ENCODE peak calls at places on chromosomes 3 and 15, in nine cellular contexts. D, T, F, I, R, H, J, N and C are unnamed samples.

GRCh38 chr15:88257311-88257901 is 867 bp upstream of the NTRK3 start:
- DNase-seq in D (no peak), T (no peak), F (no peak), I (no peak), R (no peak), H (peak), J (peak), N (no peak), C (no peak)

GRCh38 chr3:174439621-174440349 is 419.3 kb upstream of the NAALADL2 start:
- DNase-seq in D (peak), T (no peak), F (peak), I (peak), R (peak), H (no peak), J (peak), N (no peak), C (peak)

GRCh38 chr15:61759639-61760038 is 300.6 kb downstream of the VPS13C start:
- DNase-seq in D (no peak), T (no peak), F (no peak), I (no peak), R (no peak), H (no peak), J (no peak), N (no peak), C (no peak)

GRCh38 chr15:58597943-58598828 is 151.3 kb downstream of the ADAM10 start:
- DNase-seq in D (no peak), T (no peak), F (no peak), I (no peak), R (no peak), H (peak), J (no peak), N (no peak), C (no peak)

GRCh38 chr3:75294124-75294523 is 370.0 kb upstream of the FRG2C start:
- DNase-seq in D (peak), T (no peak), F (no peak), I (peak), R (peak), H (peak), J (peak), N (no peak), C (no peak)

GRCh38 chr3:114550155-114550554 is 256.3 kb downstream of the TIGIT start:
- DNase-seq in D (peak), T (no peak), F (no peak), I (no peak), R (no peak), H (no peak), J (peak), N (no peak), C (no peak)

GRCh38 chr3:111412656-111413055 is 129.3 kb upstream of the CD96 start:
- DNase-seq in D (no peak), T (no peak), F (no peak), I (no peak), R (no peak), H (no peak), J (no peak), N (no peak), C (no peak)

GRCh38 chr15:78162038-78162437 is 12.9 kb downstream of the IDH3A start:
- DNase-seq in D (no peak), T (peak), F (no peak), I (no peak), R (no peak), H (no peak), J (no peak), N (no peak), C (no peak)

GRCh38 chr3:56921573-56922571 is 120.1 kb upstream of the ARHGEF3 start:
- DNase-seq in D (no peak), T (no peak), F (no peak), I (no peak), R (no peak), H (no peak), J (peak), N (no peak), C (no peak)

GRCh38 chr3:66378256-66378655 is 122.6 kb downstream of the LRIG1 start:
- DNase-seq in D (peak), T (no peak), F (peak), I (no peak), R (no peak), H (peak), J (no peak), N (no peak), C (no peak)

GRCh38 chr3:51706021-51706485 is 815 bp upstream of the GRM2 start:
- DNase-seq in D (no peak), T (no peak), F (no peak), I (no peak), R (no peak), H (no peak), J (no peak), N (peak), C (no peak)

GRCh38 chr3:43707998-43708397 is 17.3 kb downstream of the ABHD5 start:
- DNase-seq in D (peak), T (no peak), F (peak), I (no peak), R (no peak), H (no peak), J (peak), N (no peak), C (no peak)

GRCh38 chr15:57586661-57587404 is 4.9 kb upstream of the MYZAP start:
- DNase-seq in D (no peak), T (no peak), F (no peak), I (no peak), R (no peak), H (no peak), J (no peak), N (no peak), C (no peak)

GRCh38 chr3:82157952-82158351 is 396.5 kb upstream of the GBE1 start:
- DNase-seq in D (peak), T (no peak), F (peak), I (no peak), R (no peak), H (no peak), J (peak), N (peak), C (no peak)

GRCh38 chr3:150765949-150766720 is 3.2 kb upstream of the SIAH2 start:
- DNase-seq in D (no peak), T (no peak), F (no peak), I (no peak), R (no peak), H (no peak), J (peak), N (no peak), C (no peak)

GRCh38 chr3:71779674-71780377 is 5.1 kb downstream of the PROK2 start:
- DNase-seq in D (no peak), T (no peak), F (no peak), I (no peak), R (no peak), H (no peak), J (no peak), N (no peak), C (no peak)

GRCh38 chr15:33395376-33395775 is 84.6 kb downstream of the RYR3 start:
- DNase-seq in D (no peak), T (no peak), F (no peak), I (no peak), R (no peak), H (no peak), J (no peak), N (no peak), C (no peak)
- TF ChIP-seq CTCF in D (no peak), T (no peak), F (no peak), I (no peak), R (no peak), H (no peak), J (no peak), N (no peak), C (no peak)

GRCh38 chr15:55518641-55519040 is 10.6 kb upstream of the DNAAF4 start:
- DNase-seq in D (no peak), T (no peak), F (no peak), I (no peak), R (no peak), H (no peak), J (no peak), N (no peak), C (no peak)
- TF ChIP-seq CTCF in D (no peak), T (no peak), F (no peak), I (no peak), R (no peak), H (peak), J (peak), N (peak), C (no peak)

DNA sequence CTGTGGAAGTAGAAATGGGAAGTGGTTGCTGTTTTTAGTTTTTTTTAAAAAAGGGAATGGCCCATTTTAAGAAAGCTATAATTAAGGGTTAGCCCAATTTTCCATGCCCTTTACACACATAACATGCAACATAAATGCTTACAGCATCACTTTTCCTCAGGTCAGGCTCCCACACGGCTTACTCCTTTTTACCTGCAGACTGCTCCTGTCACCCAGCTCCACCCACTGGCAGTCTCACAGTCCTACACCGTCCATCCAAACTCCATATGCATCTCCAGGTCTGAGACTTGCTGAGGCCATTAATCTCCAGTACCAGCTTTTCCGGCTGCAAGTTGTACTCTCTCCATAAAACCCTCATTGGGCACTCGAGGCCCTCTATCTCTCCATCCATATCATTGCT is 19.7 kb downstream of the MORC1 start:
- DNase-seq in D (peak), T (no peak), F (peak), I (no peak), R (no peak), H (peak), J (no peak), N (no peak), C (peak)
- TF ChIP-seq CTCF in D (no peak), T (no peak), F (peak), I (no peak), R (no peak), H (peak), J (no peak), N (peak), C (peak)

GRCh38 chr3:8900065-8900464 is 63.2 kb downstream of the RAD18 start:
- DNase-seq in D (no peak), T (no peak), F (no peak), I (no peak), R (no peak), H (no peak), J (peak), N (no peak), C (no peak)
- TF ChIP-seq CTCF in D (no peak), T (no peak), F (peak), I (no peak), R (no peak), H (no peak), J (no peak), N (peak), C (peak)

DNA sequence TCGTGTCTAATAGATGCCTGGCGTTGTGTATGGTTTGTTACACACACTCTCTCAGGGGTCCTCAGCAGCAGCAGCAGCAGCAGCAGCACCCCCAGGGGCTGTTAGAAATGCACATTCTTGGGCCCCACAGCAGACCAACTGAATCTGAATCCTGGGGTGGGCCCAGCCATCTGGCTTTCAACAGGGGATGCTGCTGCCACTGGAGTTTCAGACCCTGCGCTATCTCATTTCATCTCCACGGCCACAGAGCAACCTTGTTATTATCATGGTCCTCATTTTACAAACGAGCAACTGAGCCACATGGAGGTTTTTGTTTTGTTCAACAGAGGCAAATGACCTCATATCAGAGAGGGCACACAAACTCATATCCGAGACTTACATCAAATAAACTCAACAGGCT is 47.7 kb downstream of the MGLL start:
- DNase-seq in D (no peak), T (no peak), F (no peak), I (no peak), R (no peak), H (no peak), J (no peak), N (no peak), C (no peak)
- TF ChIP-seq CTCF in D (no peak), T (no peak), F (no peak), I (no peak), R (no peak), H (no peak), J (no peak), N (no peak), C (no peak)

GRCh38 chr3:45760878-45761711 is 35.2 kb downstream of the SLC6A20 start:
- DNase-seq in D (peak), T (no peak), F (peak), I (peak), R (peak), H (peak), J (peak), N (no peak), C (peak)
- TF ChIP-seq CTCF in D (peak), T (peak), F (peak), I (peak), R (peak), H (peak), J (peak), N (peak), C (peak)